ENCODE peak calls at places on chromosomes 7 and 10, in four cellular contexts. Z is neural crest cell, V is uterus, O is lower lobe of right lung. D is an unnamed sample.

GRCh38 chr10:17290226-17290625 is 62.2 kb downstream of the VIM start:
- DNase-seq in V (no peak), O (no peak), Z (no peak), D (no peak)

GRCh38 chr10:90621577-90621976 is 236.3 kb downstream of the HTR7 start:
- DNase-seq in Z (peak; percentile 2), V (no peak), O (no peak), D (no peak)

GRCh38 chr7:68176974-68177373 is 1180.3 kb downstream of the TYW1 start:
- DNase-seq in Z (peak; percentile 66), O (no peak), V (no peak), D (no peak)

GRCh38 chr10:70296406-70296899 is 12.6 kb upstream of the NPFFR1 start:
- DNase-seq in O (peak; percentile 86), V (peak; percentile 91), Z (no peak), D (no peak)

GRCh38 chr10:122487231-122487765 is 25.9 kb downstream of the HTRA1 start:
- DNase-seq in O (no peak), Z (no peak), V (no peak), D (no peak)

GRCh38 chr7:43799605-43800004 is 41.1 kb downstream of the BLVRA start:
- DNase-seq in V (no peak), O (no peak), Z (no peak), D (no peak)

GRCh38 chr10:101293007-101293723 is 60.8 kb upstream of the BTRC start:
- DNase-seq in Z (no peak), V (no peak), O (no peak), D (no peak)

GRCh38 chr7:7443951-7444350 is 91.7 kb downstream of the COL28A1 start:
- DNase-seq in O (no peak), Z (no peak), V (no peak), D (no peak)

GRCh38 chr7:51263631-51264484 is 52.8 kb downstream of the COBL start:
- DNase-seq in O (no peak), Z (no peak), V (no peak), D (no peak)

GRCh38 chr7:15652776-15653290 is 33.6 kb downstream of the MEOX2 start:
- DNase-seq in V (no peak), O (no peak), Z (no peak), D (no peak)

GRCh38 chr7:68205826-68206225 is 1209.2 kb downstream of the TYW1 start:
- DNase-seq in O (no peak), V (no peak), Z (no peak), D (no peak)

GRCh38 chr7:77765906-77766800 is 32.1 kb downstream of the TMEM60 start:
- DNase-seq in O (no peak), V (no peak), Z (no peak), D (no peak)

GRCh38 chr7:139943391-139943790 is 114.3 kb downstream of the TBXAS1 start:
- DNase-seq in O (no peak), Z (no peak), V (no peak), D (no peak)

GRCh38 chr7:69994907-69995542 is 396.8 kb downstream of the AUTS2 start:
- DNase-seq in Z (no peak), O (no peak), V (no peak), D (no peak)

GRCh38 chr10:122878799-122879338 is 512 bp downstream of the FAM24B start:
- DNase-seq in Z (no peak), O (no peak), V (no peak), D (no peak)

GRCh38 chr10:128881086-128881485 is 586.0 kb upstream of the MGMT start:
- DNase-seq in V (no peak), O (no peak), Z (no peak), D (no peak)

GRCh38 chr7:44283381-44284211 is 41.8 kb downstream of the CAMK2B start:
- DNase-seq in V (peak; percentile 6), O (peak; percentile 25), Z (no peak), D (peak; percentile 1)

GRCh38 chr10:29142516-29143314 is 146.2 kb upstream of the LYZL1 start:
- DNase-seq in Z (no peak), O (no peak), V (no peak), D (no peak)

GRCh38 chr7:157080111-157080730 is 58.5 kb upstream of the UBE3C start:
- DNase-seq in Z (no peak), O (no peak), V (no peak), D (no peak)

GRCh38 chr10:113454341-113455061 is 98.4 kb upstream of the HABP2 start:
- DNase-seq in V (peak; percentile 23), Z (peak; percentile 64), O (peak; percentile 60), D (no peak)

GRCh38 chr10:44238212-44238611 is 146.7 kb downstream of the CXCL12 start:
- DNase-seq in V (no peak), O (no peak), Z (no peak), D (no peak)

GRCh38 chr7:91280604-91281003 is 16.4 kb downstream of the FZD1 start:
- DNase-seq in Z (no peak), V (no peak), O (no peak), D (no peak)

GRCh38 chr10:72297281-72297967 is 23.7 kb downstream of the DDIT4 start:
- DNase-seq in V (peak; percentile 87), O (peak; percentile 91), Z (no peak), D (peak; percentile 97)

GRCh38 chr7:6026011-6026819 is 5.0 kb upstream of the ANKRD61 start:
- DNase-seq in O (peak; percentile 85), V (peak; percentile 43), Z (peak; percentile 6), D (peak; percentile 69)

GRCh38 chr7:5633161-5634106 is 148.0 kb downstream of the RNF216 start:
- DNase-seq in V (no peak), Z (no peak), O (no peak), D (no peak)

GRCh38 chr10:11823989-11824346 is 812 bp downstream of the PROSER2 start:
- DNase-seq in O (no peak), V (no peak), Z (no peak), D (no peak)

GRCh38 chr10:26211781-26212444 is 4.7 kb upstream of the GAD2 start:
- DNase-seq in O (no peak), Z (no peak), V (no peak), D (no peak)

GRCh38 chr10:1048349-1048731 is 579 bp downstream of the IDI1 start:
- DNase-seq in Z (no peak), O (peak; percentile 69), V (peak; percentile 32), D (no peak)

GRCh38 chr7:1498370-1499305 is 5.6 kb downstream of the INTS1 start:
- DNase-seq in O (no peak), V (no peak), Z (no peak), D (no peak)

GRCh38 chr10:79056361-79056735 is 12.4 kb upstream of the ZMIZ1 start:
- DNase-seq in V (no peak), O (peak; percentile 14), Z (no peak), D (no peak)

GRCh38 chr7:2691223-2691818 is 3.3 kb downstream of the AMZ1 start:
- DNase-seq in V (no peak), Z (no peak), O (no peak), D (no peak)

GRCh38 chr7:15168489-15168888 is 265.9 kb upstream of the DGKB start:
- DNase-seq in V (no peak), O (no peak), Z (no peak), D (no peak)

GRCh38 chr7:43569424-43569823 is 13.5 kb upstream of the STK17A start:
- DNase-seq in Z (no peak), V (no peak), O (no peak), D (no peak)

GRCh38 chr7:20267482-20267881 is 50.3 kb upstream of the MACC1 start:
- DNase-seq in Z (no peak), O (no peak), V (no peak), D (no peak)
- TF ChIP-seq CTCF in Z (peak; percentile 25), O (no peak), V (no peak), D (no peak)

DNA sequence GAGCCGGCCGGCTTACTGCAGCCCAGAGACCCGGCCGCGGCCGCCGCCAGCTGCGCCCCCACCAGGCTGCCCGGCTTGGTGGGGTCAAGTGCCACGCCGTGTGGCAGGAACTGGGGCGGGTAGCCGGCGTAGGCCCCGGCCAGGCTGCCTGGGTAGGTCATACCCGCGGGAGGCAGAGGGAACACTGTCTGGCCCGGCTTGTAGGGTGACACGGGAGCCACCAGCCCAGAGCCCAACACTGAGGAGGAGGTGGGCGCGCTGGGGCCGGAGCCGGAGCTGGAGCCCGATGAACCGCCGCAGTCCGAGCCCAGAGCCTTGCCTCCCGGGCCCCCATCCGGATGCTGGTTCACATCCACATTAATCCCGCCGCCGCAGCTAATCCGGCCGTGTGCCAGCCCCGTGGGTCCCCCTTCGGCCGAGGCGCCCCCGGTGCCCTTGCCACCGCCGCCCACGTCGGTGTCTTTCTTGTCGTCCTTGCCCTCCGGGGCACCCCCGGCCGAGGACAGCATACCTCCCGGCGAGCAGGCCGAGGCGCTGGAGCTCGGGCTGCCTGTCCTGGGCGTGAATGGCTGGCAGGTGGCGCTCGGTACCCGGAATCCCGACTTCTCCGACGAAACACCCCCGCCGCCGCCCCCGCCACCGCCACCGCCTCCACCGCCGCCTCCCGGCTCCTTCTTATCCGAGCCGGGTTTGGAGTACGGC is 2.0 kb downstream of the ZNF503 start:
- DNase-seq in V (peak; percentile 88), Z (peak; percentile 66), O (peak; percentile 87), D (peak; percentile 27)
- TF ChIP-seq CTCF in V (peak; percentile 50), Z (peak; percentile 67), O (peak; percentile 68), D (no peak)

DNA sequence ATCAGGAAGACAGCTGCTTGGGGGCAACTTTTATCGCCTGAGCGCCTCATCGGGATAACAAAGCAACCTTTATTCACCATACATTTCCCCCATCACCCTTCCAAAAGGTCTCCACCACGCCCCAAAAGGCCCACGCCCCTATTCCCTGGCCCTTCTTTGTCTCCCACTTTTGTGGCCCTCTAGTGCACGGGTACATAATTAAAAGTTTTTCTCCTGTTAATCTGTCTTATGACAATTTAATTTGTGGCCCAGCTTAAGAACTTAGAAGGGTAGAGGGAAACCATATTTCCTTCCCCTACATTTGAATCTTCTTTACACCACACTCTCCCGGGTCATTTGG is 643 bp downstream of the RP9 start:
- DNase-seq in O (no peak), V (no peak), Z (no peak), D (no peak)
- TF ChIP-seq CTCF in O (no peak), V (no peak), Z (peak; percentile 42), D (no peak)

DNA sequence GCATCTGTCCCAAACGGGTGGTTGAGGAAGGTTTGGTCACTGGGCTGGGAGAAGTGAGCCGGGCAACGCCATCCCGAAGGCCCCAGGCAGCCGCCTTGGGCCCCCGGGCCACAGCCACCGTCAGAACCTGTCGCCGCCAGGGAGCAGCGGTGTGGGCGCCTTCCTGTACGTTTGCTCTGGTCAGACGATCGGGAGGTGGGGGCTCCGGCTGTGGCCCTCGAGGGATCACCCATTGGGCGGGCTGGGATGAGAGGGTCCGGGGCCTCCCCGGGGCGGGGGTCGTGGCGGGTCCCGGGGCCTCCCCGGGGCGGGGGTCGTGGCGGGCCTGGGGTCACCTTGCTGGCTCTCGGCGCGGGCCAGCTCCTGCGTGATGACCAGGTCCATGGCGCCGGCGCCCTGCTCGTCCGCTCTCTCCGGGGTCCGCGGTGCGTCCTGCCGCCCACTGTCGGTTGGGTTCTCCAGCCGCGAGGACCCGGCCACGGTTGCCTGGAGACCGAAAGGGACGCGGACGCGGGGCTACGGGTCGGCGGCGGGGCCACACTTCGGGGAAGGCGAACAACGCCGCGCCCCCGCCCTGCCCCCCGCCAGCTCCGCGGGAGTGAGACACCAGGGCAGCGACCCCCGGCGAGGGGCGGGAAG is at the start of gene CFAP46:
- DNase-seq in V (no peak), Z (peak; percentile 71), O (no peak), D (no peak)
- TF ChIP-seq CTCF in V (no peak), Z (no peak), O (no peak), D (no peak)